ENCODE peak calls at places on chromosome 7, in ten cellular contexts. M is NCI-H524; S is fibroblast of pulmonary artery; L is choroid plexus epithelial cell; N is GM23248; P is non-pigmented ciliary epithelial cell; W is skeletal muscle cell; Y is activated CD8-positive, alpha-beta memory T cell treated with anti-CD3 and anti-CD28 coated beads, Interleukin-2, amount 50 U/mL, for 48 hours; V is HFFc6; E is AG09309. O is an unnamed sample.

GRCh38 chr7:30635798-30636197 is 41.1 kb downstream of the GARS1 start:
- DNase-seq in M (no peak), S (no peak), L (no peak), N (no peak), P (no peak), W (no peak), Y (no peak), V (no peak), E (no peak), O (no peak)

GRCh38 chr7:45193868-45194267 is 36.3 kb downstream of the RAMP3 start:
- DNase-seq in M (no peak), S (no peak), L (no peak), N (no peak), P (no peak), W (no peak), Y (peak), V (no peak), E (no peak), O (no peak)

GRCh38 chr7:66553001-66553400 is 75.7 kb upstream of the KCTD7 start:
- DNase-seq in M (no peak), S (no peak), L (no peak), N (no peak), P (no peak), W (no peak), Y (peak), V (no peak), E (no peak), O (no peak)

GRCh38 chr7:99793443-99793842 is 9.5 kb upstream of the CYP3A4 start:
- DNase-seq in M (no peak), S (no peak), L (no peak), N (no peak), P (no peak), W (no peak), Y (no peak), V (no peak), E (no peak), O (no peak)

GRCh38 chr7:45662540-45663166 is 88.5 kb downstream of the ADCY1 start:
- DNase-seq in M (no peak), S (no peak), L (no peak), N (no peak), P (no peak), W (no peak), Y (peak), V (no peak), E (no peak), O (no peak)

GRCh38 chr7:18626717-18627116 is 131.2 kb downstream of the HDAC9 start:
- DNase-seq in M (no peak), S (no peak), L (peak), N (no peak), P (no peak), W (no peak), Y (no peak), V (no peak), E (no peak), O (no peak)

GRCh38 chr7:36711256-36711655 is 13.0 kb downstream of the AOAH start:
- DNase-seq in M (no peak), S (no peak), L (no peak), N (no peak), P (no peak), W (no peak), Y (no peak), V (no peak), E (no peak), O (no peak)

GRCh38 chr7:114789942-114790341 is 132.0 kb upstream of the MDFIC start:
- DNase-seq in M (no peak), S (peak), L (peak), N (peak), P (peak), W (peak), Y (no peak), V (peak), E (peak), O (no peak)

O was measured in NCI-H1930.